ENCODE peak calls at places on chromosomes 3 and 15, in ten cellular contexts. D, W, A, Z, B, J, H, S, Q and E are unnamed samples.

GRCh38 chr3:32438596-32439344 is 47.1 kb downstream of the CMTM7 start:
- DNase-seq in H (no peak), S (no peak), D (no peak), B (no peak), A (no peak), W (no peak), J (no peak), Z (no peak), Q (no peak), E (no peak)

GRCh38 chr3:130383424-130383823 is 38.0 kb downstream of the COL6A5 start:
- DNase-seq in D (no peak), S (no peak), W (no peak), B (no peak), Z (no peak), J (no peak), A (no peak), H (no peak), Q (no peak), E (no peak)

GRCh38 chr3:127480196-127480933 is 110.2 kb downstream of the TPRA1 start:
- DNase-seq in Z (peak; percentile 21), B (no peak), Q (no peak), A (no peak), S (no peak), H (no peak), D (no peak), W (peak; percentile 6), J (peak; percentile 10), E (no peak)

GRCh38 chr3:13281657-13282527 is 138.2 kb downstream of the NUP210 start:
- DNase-seq in D (no peak), W (peak; percentile 86), B (no peak), H (no peak), J (no peak), A (peak; percentile 12), Z (peak; percentile 44), Q (no peak), S (peak; percentile 56), E (no peak)

GRCh38 chr15:40379853-40380252 is 2.7 kb upstream of the KNSTRN start:
- DNase-seq in J (no peak), W (peak; percentile 82), Z (no peak), A (peak; percentile 93), H (no peak), B (no peak), D (no peak), S (no peak), Q (peak; percentile 87), E (no peak)

GRCh38 chr15:27690290-27690689 is 408.8 kb downstream of the OCA2 start:
- DNase-seq in D (no peak), J (no peak), A (no peak), W (no peak), H (no peak), S (no peak), Z (no peak), B (no peak), Q (no peak), E (no peak)

GRCh38 chr3:139491966-139492365 is 15.7 kb upstream of the RBP2 start:
- DNase-seq in Q (no peak), H (no peak), Z (no peak), W (no peak), S (no peak), A (no peak), J (no peak), B (no peak), D (no peak), E (no peak)

GRCh38 chr3:51670053-51670666 is 892 bp upstream of the TEX264 start:
- DNase-seq in Q (peak; percentile 63), D (no peak), B (no peak), S (no peak), H (no peak), W (peak; percentile 45), J (no peak), A (no peak), Z (no peak), E (no peak)

GRCh38 chr3:133829310-133829707 is 23.7 kb downstream of the SRPRB start:
- DNase-seq in Q (no peak), J (no peak), S (no peak), B (no peak), W (no peak), D (no peak), A (no peak), H (no peak), Z (peak; percentile 28), E (no peak)

GRCh38 chr3:111577798-111578685 is 17.1 kb downstream of the ZBED2 start:
- DNase-seq in H (no peak), S (no peak), Q (peak; percentile 80), D (no peak), W (no peak), A (peak; percentile 84), B (no peak), Z (no peak), J (no peak), E (no peak)

GRCh38 chr15:45363334-45363733 is 15.0 kb downstream of the GATM start:
- DNase-seq in D (no peak), H (no peak), Q (no peak), S (no peak), A (no peak), Z (no peak), W (no peak), J (no peak), B (no peak), E (no peak)

GRCh38 chr3:179695672-179696313 is 43.0 kb downstream of the USP13 start:
- DNase-seq in J (no peak), D (no peak), A (no peak), W (no peak), Z (no peak), H (no peak), S (no peak), B (no peak), Q (no peak), E (no peak)
- H3K4me1 ChIP-seq in J (no peaks in the 10 kb centered on the region), D (no peaks in the 10 kb centered on the region), A (no peaks in the 10 kb centered on the region), W (no peaks in the 10 kb centered on the region), Z (no peaks in the 10 kb centered on the region), H (no peaks in the 10 kb centered on the region), S (no peaks in the 10 kb centered on the region), B (no peaks in the 10 kb centered on the region), Q (no peaks in the 10 kb centered on the region), E (no peaks in the 10 kb centered on the region)

DNA sequence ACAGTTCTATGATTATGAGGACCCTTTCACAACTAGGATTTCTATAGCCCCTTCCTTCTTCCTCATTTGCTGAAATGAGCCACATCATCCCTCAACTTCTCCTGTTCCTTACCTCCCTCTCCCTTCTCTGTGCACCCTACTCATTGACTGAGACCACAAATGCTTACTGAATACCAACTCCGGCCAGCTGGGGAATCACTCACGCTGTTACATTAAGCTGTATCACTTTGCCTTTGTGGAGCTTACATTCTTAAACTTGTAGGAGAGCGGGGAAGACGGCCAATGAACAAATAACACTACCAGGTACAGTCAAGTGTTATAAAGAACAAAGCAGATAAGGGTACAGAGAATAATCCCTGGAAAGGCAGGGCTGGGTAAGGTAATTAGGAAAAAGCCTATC is 5.7 kb downstream of the SUCLG2 start:
- DNase-seq in Z (no peak), J (no peak), B (no peak), Q (no peak), D (no peak), W (no peak), H (no peak), S (no peak), A (peak; percentile 53), E (no peak)
- H3K4me1 ChIP-seq in Z (peaks cover 10% of the 10 kb centered on the region), J (peaks cover 3% of the 10 kb centered on the region), B (no peaks in the 10 kb centered on the region), Q (peaks cover 20% of the 10 kb centered on the region), D (peaks cover 5% of the 10 kb centered on the region), W (peaks cover 36% of the 10 kb centered on the region), H (peaks cover 56% of the 10 kb centered on the region), S (no peaks in the 10 kb centered on the region), A (peaks cover 5% of the 10 kb centered on the region), E (peaks cover 48% of the 10 kb centered on the region)

DNA sequence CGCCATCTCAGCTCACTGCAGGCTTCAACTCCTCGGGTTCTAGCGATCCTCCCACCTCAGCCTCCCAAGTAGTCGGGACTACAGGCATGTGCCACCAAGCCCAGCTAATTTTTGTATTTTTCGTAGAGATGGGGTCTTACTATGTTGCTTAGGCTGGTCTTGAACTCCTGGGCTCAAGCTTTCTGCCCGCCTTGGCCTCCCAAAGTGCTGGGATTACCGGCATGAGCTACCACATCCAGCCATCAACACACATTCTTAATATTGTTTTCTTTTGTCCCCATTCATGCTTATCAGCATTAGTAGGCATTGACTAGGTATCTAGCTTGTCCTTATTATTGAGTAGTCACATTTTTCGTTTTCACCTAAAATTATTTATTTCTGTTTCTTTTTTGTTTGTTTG is 168.3 kb downstream of the GHSR start:
- DNase-seq in D (no peak), H (no peak), J (no peak), Z (no peak), Q (no peak), A (no peak), B (no peak), W (no peak), S (no peak), E (no peak)
- H3K4me1 ChIP-seq in D (peaks cover 63% of the 10 kb centered on the region), H (no peaks in the 10 kb centered on the region), J (peaks cover 8% of the 10 kb centered on the region), Z (no peaks in the 10 kb centered on the region), Q (peaks cover 6% of the 10 kb centered on the region), A (peaks cover 10% of the 10 kb centered on the region), B (no peaks in the 10 kb centered on the region), W (peaks cover 25% of the 10 kb centered on the region), S (peaks cover 6% of the 10 kb centered on the region), E (no peaks in the 10 kb centered on the region)

GRCh38 chr3:197368330-197368729 is 69.9 kb upstream of the DLG1 start:
- DNase-seq in D (no peak), H (no peak), J (no peak), Q (no peak), W (no peak), Z (no peak), S (no peak), A (no peak), B (no peak), E (no peak)

GRCh38 chr3:197368821-197369220 is 70.4 kb upstream of the DLG1 start:
- DNase-seq in Q (no peak), W (no peak), A (no peak), J (no peak), D (no peak), B (no peak), H (no peak), S (no peak), Z (no peak), E (no peak)

GRCh38 chr3:197366301-197367044 is 68.1 kb upstream of the DLG1 start:
- DNase-seq in B (no peak), S (no peak), Q (peak; percentile 64), Z (no peak), J (no peak), A (no peak), W (no peak), H (no peak), D (no peak), E (no peak)

GRCh38 chr3:197365621-197366020 is 67.2 kb upstream of the DLG1 start:
- DNase-seq in W (no peak), A (no peak), Q (no peak), D (no peak), Z (no peak), S (no peak), H (no peak), B (no peak), J (no peak), E (no peak)

GRCh38 chr3:197367081-197367780 is 68.8 kb upstream of the DLG1 start:
- DNase-seq in A (peak; percentile 71), J (no peak), S (no peak), B (peak; percentile 17), Z (no peak), H (no peak), D (no peak), W (no peak), Q (peak; percentile 92), E (no peak)
- H3K4me1 ChIP-seq in A (peaks cover 31% of the 10 kb centered on the region), J (no peaks in the 10 kb centered on the region), S (no peaks in the 10 kb centered on the region), B (peaks cover 27% of the 10 kb centered on the region), Z (no peaks in the 10 kb centered on the region), H (no peaks in the 10 kb centered on the region), D (peaks cover 12% of the 10 kb centered on the region), W (no peaks in the 10 kb centered on the region), Q (peaks cover 42% of the 10 kb centered on the region), E (no peaks in the 10 kb centered on the region)